ENCODE peak calls at places on chromosome 3, in seven cellular contexts. One of them, this sample, is unnamed.

GRCh38 chr3:184092199-184092598 is 4.7 kb upstream of the HTR3E start:
- DNase-seq in H54: no peak
- DNase-seq in AML-193: no peak
- DNase-seq in AG10803: no peak
- DNase-seq in activated CD8-positive, alpha-beta T cell treated with anti-CD3 and anti-CD28 coated beads for 36 hours: no peak
- DNase-seq in ovary: no peak
- DNase-seq in NCI-H1436: no peak
- DNase-seq in this sample: no peak

GRCh38 chr3:67648229-67648628 is 6.2 kb downstream of the SUCLG2 start:
- DNase-seq in H54: no peak
- DNase-seq in AML-193: no peak
- DNase-seq in AG10803: no peak
- DNase-seq in activated CD8-positive, alpha-beta T cell treated with anti-CD3 and anti-CD28 coated beads for 36 hours: no peak
- DNase-seq in ovary: no peak
- DNase-seq in NCI-H1436: no peak
- DNase-seq in this sample: no peak

GRCh38 chr3:89372456-89372855 is 265.0 kb downstream of the EPHA3 start:
- DNase-seq in H54: no peak
- DNase-seq in AML-193: no peak
- DNase-seq in AG10803: peak
- DNase-seq in activated CD8-positive, alpha-beta T cell treated with anti-CD3 and anti-CD28 coated beads for 36 hours: no peak
- DNase-seq in ovary: no peak
- DNase-seq in NCI-H1436: no peak
- DNase-seq in this sample: peak

GRCh38 chr3:81744366-81744765 is 17.1 kb downstream of the GBE1 start:
- DNase-seq in H54: no peak
- DNase-seq in AML-193: peak
- DNase-seq in AG10803: peak
- DNase-seq in activated CD8-positive, alpha-beta T cell treated with anti-CD3 and anti-CD28 coated beads for 36 hours: no peak
- DNase-seq in ovary: peak
- DNase-seq in NCI-H1436: no peak
- DNase-seq in this sample: peak

GRCh38 chr3:167166594-167167253 is 213.4 kb downstream of the ZBBX start:
- DNase-seq in H54: no peak
- DNase-seq in AML-193: no peak
- DNase-seq in AG10803: no peak
- DNase-seq in activated CD8-positive, alpha-beta T cell treated with anti-CD3 and anti-CD28 coated beads for 36 hours: no peak
- DNase-seq in ovary: no peak
- DNase-seq in NCI-H1436: no peak
- DNase-seq in this sample: no peak

GRCh38 chr3:54488297-54488696 is 365.9 kb downstream of the CACNA2D3 start:
- DNase-seq in H54: no peak
- DNase-seq in AML-193: no peak
- DNase-seq in AG10803: no peak
- DNase-seq in activated CD8-positive, alpha-beta T cell treated with anti-CD3 and anti-CD28 coated beads for 36 hours: no peak
- DNase-seq in ovary: no peak
- DNase-seq in NCI-H1436: no peak
- DNase-seq in this sample: no peak

GRCh38 chr3:112136959-112137693 is 4.1 kb upstream of the GCSAM start:
- DNase-seq in H54: no peak
- DNase-seq in AML-193: peak
- DNase-seq in AG10803: peak
- DNase-seq in activated CD8-positive, alpha-beta T cell treated with anti-CD3 and anti-CD28 coated beads for 36 hours: peak
- DNase-seq in ovary: no peak
- DNase-seq in NCI-H1436: peak
- DNase-seq in this sample: peak

GRCh38 chr3:82274897-82275296 is 513.5 kb upstream of the GBE1 start:
- DNase-seq in H54: no peak
- DNase-seq in AML-193: no peak
- DNase-seq in AG10803: no peak
- DNase-seq in activated CD8-positive, alpha-beta T cell treated with anti-CD3 and anti-CD28 coated beads for 36 hours: no peak
- DNase-seq in ovary: no peak
- DNase-seq in NCI-H1436: no peak
- DNase-seq in this sample: no peak

GRCh38 chr3:114496874-114497273 is 203.0 kb downstream of the TIGIT start:
- DNase-seq in H54: no peak
- DNase-seq in AML-193: peak
- DNase-seq in AG10803: peak
- DNase-seq in activated CD8-positive, alpha-beta T cell treated with anti-CD3 and anti-CD28 coated beads for 36 hours: no peak
- DNase-seq in ovary: no peak
- DNase-seq in NCI-H1436: no peak
- DNase-seq in this sample: peak

GRCh38 chr3:156792536-156792935 is 33.6 kb upstream of the LEKR1 start:
- DNase-seq in H54: no peak
- DNase-seq in AML-193: no peak
- DNase-seq in AG10803: peak
- DNase-seq in activated CD8-positive, alpha-beta T cell treated with anti-CD3 and anti-CD28 coated beads for 36 hours: no peak
- DNase-seq in ovary: no peak
- DNase-seq in NCI-H1436: no peak
- DNase-seq in this sample: no peak

GRCh38 chr3:156010829-156011228 is 109.5 kb upstream of the KCNAB1 start:
- DNase-seq in H54: no peak
- DNase-seq in AML-193: no peak
- DNase-seq in AG10803: peak
- DNase-seq in activated CD8-positive, alpha-beta T cell treated with anti-CD3 and anti-CD28 coated beads for 36 hours: peak
- DNase-seq in ovary: no peak
- DNase-seq in NCI-H1436: no peak
- DNase-seq in this sample: no peak

GRCh38 chr3:46097691-46098241 is 70.5 kb upstream of the XCR1 start:
- DNase-seq in H54: no peak
- DNase-seq in AML-193: peak
- DNase-seq in AG10803: peak
- DNase-seq in activated CD8-positive, alpha-beta T cell treated with anti-CD3 and anti-CD28 coated beads for 36 hours: peak
- DNase-seq in ovary: no peak
- DNase-seq in NCI-H1436: no peak
- DNase-seq in this sample: peak

GRCh38 chr3:53303549-53303948 is 43.8 kb downstream of the DCP1A start:
- DNase-seq in H54: no peak
- DNase-seq in AML-193: no peak
- DNase-seq in AG10803: no peak
- DNase-seq in activated CD8-positive, alpha-beta T cell treated with anti-CD3 and anti-CD28 coated beads for 36 hours: no peak
- DNase-seq in ovary: no peak
- DNase-seq in NCI-H1436: no peak
- DNase-seq in this sample: no peak

GRCh38 chr3:52615178-52615577 is 70.5 kb downstream of the PBRM1 start:
- DNase-seq in H54: no peak
- DNase-seq in AML-193: no peak
- DNase-seq in AG10803: peak
- DNase-seq in activated CD8-positive, alpha-beta T cell treated with anti-CD3 and anti-CD28 coated beads for 36 hours: no peak
- DNase-seq in ovary: no peak
- DNase-seq in NCI-H1436: no peak
- DNase-seq in this sample: no peak

GRCh38 chr3:77913524-77914174 is 873.8 kb downstream of the ROBO2 start:
- DNase-seq in H54: no peak
- DNase-seq in AML-193: no peak
- DNase-seq in AG10803: no peak
- DNase-seq in activated CD8-positive, alpha-beta T cell treated with anti-CD3 and anti-CD28 coated beads for 36 hours: no peak
- DNase-seq in ovary: no peak
- DNase-seq in NCI-H1436: no peak
- DNase-seq in this sample: no peak

GRCh38 chr3:194930439-194931204 is 244.9 kb downstream of the FAM43A start:
- DNase-seq in H54: peak
- DNase-seq in AML-193: peak
- DNase-seq in AG10803: peak
- DNase-seq in activated CD8-positive, alpha-beta T cell treated with anti-CD3 and anti-CD28 coated beads for 36 hours: no peak
- DNase-seq in ovary: no peak
- DNase-seq in NCI-H1436: no peak
- DNase-seq in this sample: no peak

GRCh38 chr3:50971487-50971924 is 296.8 kb downstream of the DOCK3 start:
- DNase-seq in H54: peak
- DNase-seq in AML-193: peak
- DNase-seq in AG10803: peak
- DNase-seq in activated CD8-positive, alpha-beta T cell treated with anti-CD3 and anti-CD28 coated beads for 36 hours: peak
- DNase-seq in ovary: no peak
- DNase-seq in NCI-H1436: peak
- DNase-seq in this sample: peak

GRCh38 chr3:23663246-23663645 is 142.5 kb upstream of the UBE2E1 start:
- DNase-seq in H54: no peak
- DNase-seq in AML-193: no peak
- DNase-seq in AG10803: peak
- DNase-seq in activated CD8-positive, alpha-beta T cell treated with anti-CD3 and anti-CD28 coated beads for 36 hours: no peak
- DNase-seq in ovary: no peak
- DNase-seq in NCI-H1436: no peak
- DNase-seq in this sample: no peak

GRCh38 chr3:17740703-17741102 is 1.7 kb downstream of the TBC1D5 start:
- DNase-seq in H54: peak
- DNase-seq in AML-193: peak
- DNase-seq in AG10803: peak
- DNase-seq in activated CD8-positive, alpha-beta T cell treated with anti-CD3 and anti-CD28 coated beads for 36 hours: no peak
- DNase-seq in ovary: no peak
- DNase-seq in NCI-H1436: no peak
- DNase-seq in this sample: peak

GRCh38 chr3:73772599-73772998 is 147.9 kb upstream of the PDZRN3 start:
- DNase-seq in H54: no peak
- DNase-seq in AML-193: no peak
- DNase-seq in AG10803: peak
- DNase-seq in activated CD8-positive, alpha-beta T cell treated with anti-CD3 and anti-CD28 coated beads for 36 hours: no peak
- DNase-seq in ovary: no peak
- DNase-seq in NCI-H1436: no peak
- DNase-seq in this sample: no peak

GRCh38 chr3:58222161-58222724 is 11.5 kb upstream of the DNASE1L3 start:
- DNase-seq in H54: no peak
- DNase-seq in AML-193: no peak
- DNase-seq in AG10803: no peak
- DNase-seq in activated CD8-positive, alpha-beta T cell treated with anti-CD3 and anti-CD28 coated beads for 36 hours: no peak
- DNase-seq in ovary: no peak
- DNase-seq in NCI-H1436: no peak
- DNase-seq in this sample: no peak

GRCh38 chr3:134938024-134938525 is 143.0 kb downstream of the EPHB1 start:
- DNase-seq in H54: no peak
- DNase-seq in AML-193: no peak
- DNase-seq in AG10803: no peak
- DNase-seq in activated CD8-positive, alpha-beta T cell treated with anti-CD3 and anti-CD28 coated beads for 36 hours: no peak
- DNase-seq in ovary: no peak
- DNase-seq in NCI-H1436: no peak
- DNase-seq in this sample: no peak

GRCh38 chr3:94904275-94904674 is 841.4 kb downstream of the NSUN3 start:
- DNase-seq in H54: no peak
- DNase-seq in AML-193: no peak
- DNase-seq in AG10803: no peak
- DNase-seq in activated CD8-positive, alpha-beta T cell treated with anti-CD3 and anti-CD28 coated beads for 36 hours: no peak
- DNase-seq in ovary: no peak
- DNase-seq in NCI-H1436: no peak
- DNase-seq in this sample: no peak

GRCh38 chr3:187291512-187292132 is at the start of gene MASP1:
- DNase-seq in H54: no peak
- DNase-seq in AML-193: no peak
- DNase-seq in AG10803: peak
- DNase-seq in activated CD8-positive, alpha-beta T cell treated with anti-CD3 and anti-CD28 coated beads for 36 hours: no peak
- DNase-seq in ovary: peak
- DNase-seq in NCI-H1436: no peak
- DNase-seq in this sample: peak

GRCh38 chr3:142866841-142867631 is 21.8 kb downstream of the PCOLCE2 start:
- DNase-seq in H54: no peak
- DNase-seq in AML-193: no peak
- DNase-seq in AG10803: no peak
- DNase-seq in activated CD8-positive, alpha-beta T cell treated with anti-CD3 and anti-CD28 coated beads for 36 hours: no peak
- DNase-seq in ovary: no peak
- DNase-seq in NCI-H1436: peak
- DNase-seq in this sample: no peak

GRCh38 chr3:51434746-51435323 is 43.8 kb downstream of the RBM15B start:
- DNase-seq in H54: peak
- DNase-seq in AML-193: peak
- DNase-seq in AG10803: peak
- DNase-seq in activated CD8-positive, alpha-beta T cell treated with anti-CD3 and anti-CD28 coated beads for 36 hours: peak
- DNase-seq in ovary: no peak
- DNase-seq in NCI-H1436: no peak
- DNase-seq in this sample: peak

GRCh38 chr3:10782011-10782410 is 34.0 kb upstream of the SLC6A11 start:
- DNase-seq in H54: no peak
- DNase-seq in AML-193: no peak
- DNase-seq in AG10803: no peak
- DNase-seq in activated CD8-positive, alpha-beta T cell treated with anti-CD3 and anti-CD28 coated beads for 36 hours: no peak
- DNase-seq in ovary: no peak
- DNase-seq in NCI-H1436: no peak
- DNase-seq in this sample: no peak

GRCh38 chr3:101829066-101829830 is 20.1 kb upstream of the NFKBIZ start:
- DNase-seq in H54: no peak
- DNase-seq in AML-193: no peak
- DNase-seq in AG10803: peak
- DNase-seq in activated CD8-positive, alpha-beta T cell treated with anti-CD3 and anti-CD28 coated beads for 36 hours: peak
- DNase-seq in ovary: peak
- DNase-seq in NCI-H1436: no peak
- DNase-seq in this sample: peak

GRCh38 chr3:139794469-139795265 is 116.9 kb upstream of the NMNAT3 start:
- DNase-seq in H54: no peak
- DNase-seq in AML-193: no peak
- DNase-seq in AG10803: no peak
- DNase-seq in activated CD8-positive, alpha-beta T cell treated with anti-CD3 and anti-CD28 coated beads for 36 hours: no peak
- DNase-seq in ovary: no peak
- DNase-seq in NCI-H1436: no peak
- DNase-seq in this sample: no peak

GRCh38 chr3:193176690-193177089 is 64.3 kb upstream of the PLAAT1 start:
- DNase-seq in H54: no peak
- DNase-seq in AML-193: no peak
- DNase-seq in AG10803: no peak
- DNase-seq in activated CD8-positive, alpha-beta T cell treated with anti-CD3 and anti-CD28 coated beads for 36 hours: no peak
- DNase-seq in ovary: no peak
- DNase-seq in NCI-H1436: no peak
- DNase-seq in this sample: no peak

GRCh38 chr3:882526-882925 is 210.3 kb upstream of the CNTN6 start:
- DNase-seq in H54: no peak
- DNase-seq in AML-193: no peak
- DNase-seq in AG10803: peak
- DNase-seq in activated CD8-positive, alpha-beta T cell treated with anti-CD3 and anti-CD28 coated beads for 36 hours: no peak
- DNase-seq in ovary: no peak
- DNase-seq in NCI-H1436: no peak
- DNase-seq in this sample: no peak

GRCh38 chr3:124886168-124887051 is 755 bp downstream of the ITGB5 start:
- DNase-seq in H54: peak
- DNase-seq in AML-193: no peak
- DNase-seq in AG10803: peak
- DNase-seq in activated CD8-positive, alpha-beta T cell treated with anti-CD3 and anti-CD28 coated beads for 36 hours: peak
- DNase-seq in ovary: peak
- DNase-seq in NCI-H1436: no peak
- DNase-seq in this sample: peak

GRCh38 chr3:194714564-194714963 is 28.9 kb downstream of the FAM43A start:
- DNase-seq in H54: no peak
- DNase-seq in AML-193: no peak
- DNase-seq in AG10803: no peak
- DNase-seq in activated CD8-positive, alpha-beta T cell treated with anti-CD3 and anti-CD28 coated beads for 36 hours: no peak
- DNase-seq in ovary: no peak
- DNase-seq in NCI-H1436: no peak
- DNase-seq in this sample: no peak